ENCODE peak calls at places on chromosomes 2 and 18, in seven cellular contexts. R is CD8-positive, alpha-beta T cell; D is SJSA1; N is RWPE2; M is breast epithelium; F is lower lobe of right lung; E is sigmoid colon. B is an unnamed sample.

GRCh38 chr2:67318966-67319590 is 78.1 kb upstream of the ETAA1 start:
- DNase-seq in F (no peak), M (no peak), R (no peak), E (no peak), N (no peak), D (no peak), B (no peak)

GRCh38 chr2:238573065-238573778 is 146.5 kb downstream of the ASB1 start:
- DNase-seq in R (no peak), F (no peak), N (peak; percentile 38), M (no peak), E (no peak), D (no peak), B (no peak)

GRCh38 chr2:131105950-131106801 is 1.0 kb downstream of the PLEKHB2 start:
- DNase-seq in M (peak; percentile 57), D (peak; percentile 43), F (peak; percentile 58), R (no peak), E (no peak), N (no peak), B (peak; percentile 13)

GRCh38 chr2:12797815-12798214 is 81.1 kb downstream of the TRIB2 start:
- DNase-seq in E (no peak), R (no peak), F (no peak), M (no peak), D (peak; percentile 65), N (no peak), B (no peak)

GRCh38 chr2:57621984-57622383 is 424.6 kb upstream of the VRK2 start:
- DNase-seq in N (no peak), F (no peak), E (no peak), R (no peak), D (no peak), M (no peak), B (no peak)

GRCh38 chr2:18404708-18405107 is 155.7 kb downstream of the RDH14 start:
- DNase-seq in M (no peak), N (no peak), R (no peak), F (no peak), D (no peak), E (no peak), B (no peak)

GRCh38 chr2:62319061-62319460 is 123.1 kb downstream of the B3GNT2 start:
- DNase-seq in N (no peak), R (no peak), E (no peak), M (no peak), D (no peak), F (no peak), B (no peak)

GRCh38 chr2:205270689-205271088 is 411.6 kb upstream of the NRP2 start:
- DNase-seq in D (no peak), F (no peak), R (no peak), M (no peak), N (no peak), E (no peak), B (no peak)

GRCh38 chr2:10931710-10932255 is 20.0 kb downstream of the KCNF1 start:
- DNase-seq in R (no peak), E (no peak), N (no peak), M (no peak), F (no peak), D (no peak), B (no peak)

GRCh38 chr2:144707927-144708326 is 188.0 kb upstream of the ZEB2 start:
- DNase-seq in F (no peak), D (peak; percentile 93), R (no peak), N (no peak), E (no peak), M (no peak), B (no peak)

GRCh38 chr2:113966832-113967231 is 76.9 kb downstream of the ACTR3 start:
- DNase-seq in R (no peak), D (no peak), E (no peak), M (no peak), N (no peak), F (no peak), B (no peak)

GRCh38 chr2:208064220-208064951 is 39.1 kb upstream of the PLEKHM3 start:
- DNase-seq in M (no peak), E (no peak), R (no peak), N (no peak), F (no peak), D (peak; percentile 39), B (no peak)

GRCh38 chr2:25029183-25029554 is 12.7 kb upstream of the EFR3B start:
- DNase-seq in F (no peak), N (no peak), D (no peak), R (no peak), E (no peak), M (no peak), B (no peak)

GRCh38 chr2:7703048-7703447 is 785.8 kb downstream of the RNF144A start:
- DNase-seq in M (no peak), R (no peak), E (no peak), D (no peak), N (no peak), F (no peak), B (no peak)

GRCh38 chr2:23498941-23499340 is 114.0 kb downstream of the KLHL29 start:
- DNase-seq in M (no peak), N (no peak), D (no peak), F (no peak), R (no peak), E (no peak), B (no peak)

GRCh38 chr2:23495661-23496114 is 110.7 kb downstream of the KLHL29 start:
- DNase-seq in R (no peak), F (no peak), D (no peak), E (no peak), M (no peak), N (no peak), B (peak; percentile 16)

GRCh38 chr2:23497536-23497935 is 112.6 kb downstream of the KLHL29 start:
- DNase-seq in R (no peak), M (no peak), E (no peak), N (no peak), F (no peak), D (no peak), B (no peak)

GRCh38 chr2:23496456-23496855 is 111.5 kb downstream of the KLHL29 start:
- DNase-seq in N (no peak), D (no peak), R (no peak), F (no peak), M (no peak), E (no peak), B (no peak)

DNA sequence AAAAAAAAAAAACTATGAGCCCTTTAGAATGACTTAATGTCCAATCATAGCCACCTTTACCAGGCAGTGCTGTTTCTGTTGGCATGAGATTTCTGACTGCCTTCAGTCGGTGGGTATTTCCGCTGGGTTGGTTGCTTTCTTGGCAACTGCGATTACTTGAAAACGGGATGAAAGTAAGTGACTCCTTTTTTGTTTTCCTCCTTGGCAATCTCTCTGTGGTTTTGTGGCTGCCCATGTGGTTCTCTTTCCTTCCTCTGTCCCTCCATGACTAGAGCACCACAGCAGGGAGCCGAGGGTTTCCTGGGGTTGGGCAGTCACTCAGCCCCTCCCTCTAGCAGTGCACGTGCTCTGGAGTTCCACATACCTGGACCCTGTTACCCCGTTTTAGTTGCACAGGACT is 112.1 kb downstream of the KLHL29 start:
- DNase-seq in D (peak; percentile 19), R (no peak), M (no peak), F (no peak), E (no peak), N (no peak), B (no peak)
- H3K4me1 ChIP-seq in D (no peaks in the 10 kb centered on the region), R (peaks cover 23% of the 10 kb centered on the region), M (no peaks in the 10 kb centered on the region), F (peaks cover 33% of the 10 kb centered on the region), E (no peaks in the 10 kb centered on the region), N (peaks cover 12% of the 10 kb centered on the region), B (peaks cover 23% of the 10 kb centered on the region)

DNA sequence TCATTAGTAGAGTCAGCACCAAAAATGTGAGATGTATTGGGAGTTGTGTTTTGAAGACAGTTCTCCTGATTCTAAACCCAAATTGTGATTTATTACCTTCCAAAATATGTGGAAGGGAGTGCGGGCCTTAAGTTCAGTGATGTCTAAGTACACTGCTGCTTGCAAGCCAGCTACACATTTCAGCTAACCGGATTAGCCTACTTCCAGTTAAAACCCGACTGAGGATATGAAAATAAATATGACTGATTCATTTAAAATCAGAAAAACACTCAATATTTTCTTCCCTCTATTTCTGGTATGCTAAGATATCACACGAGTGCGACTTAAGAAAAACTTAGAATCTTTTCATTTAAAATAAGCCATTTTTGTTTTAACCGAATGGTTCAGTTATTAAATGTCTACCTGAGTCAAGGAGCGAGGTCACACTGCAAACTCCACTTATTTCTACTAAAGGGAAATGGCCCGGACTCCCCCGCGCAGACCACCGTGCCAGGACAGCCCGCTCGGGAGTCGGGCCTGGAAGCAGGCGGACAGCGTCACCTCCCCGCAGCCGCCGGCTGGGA is 811 bp downstream of the FHL2 start:
- DNase-seq in E (no peak), D (peak; percentile 51), F (no peak), N (no peak), M (no peak), R (no peak), B (no peak)
- H3K4me3 ChIP-seq in E (peak overlapping the region; percentile 79), D (peak overlapping the region; percentile 92), F (peak overlapping the region; percentile 57), N (peak overlapping the region; percentile 88), M (peak overlapping the region; percentile 75), R (peak overlapping the region; percentile 88), B (peak overlapping the region; percentile 74)

GRCh38 chr2:127721311-127721977 is 20.1 kb downstream of the SFT2D3 start:
- DNase-seq in F (no peak), M (no peak), D (peak; percentile 64), R (no peak), N (no peak), E (no peak), B (no peak)
- H3K36me3 ChIP-seq in F (peaks cover 77% of the 10 kb centered on the region), M (peaks cover 6% of the 10 kb centered on the region), D (peaks cover 67% of the 10 kb centered on the region), R (peaks cover 43% of the 10 kb centered on the region), N (peaks cover 88% of the 10 kb centered on the region), E (peaks cover 15% of the 10 kb centered on the region), B (peaks cover 52% of the 10 kb centered on the region)

GRCh38 chr2:164535280-164536025 is 85.8 kb downstream of the GRB14 start:
- DNase-seq in N (no peak), D (no peak), F (no peak), E (no peak), R (no peak), M (no peak), B (no peak)
- H3K4me1 ChIP-seq in N (no peaks in the 10 kb centered on the region), D (no peaks in the 10 kb centered on the region), F (no peaks in the 10 kb centered on the region), E (no peaks in the 10 kb centered on the region), R (no peaks in the 10 kb centered on the region), M (no peaks in the 10 kb centered on the region), B (no peaks in the 10 kb centered on the region)

GRCh38 chr18:48946329-48946835 is 4.4 kb downstream of the SMAD7 start:
- DNase-seq in M (no peak), N (no peak), D (peak; percentile 86), E (no peak), R (no peak), F (no peak), B (no peak)
- H3K4me3 ChIP-seq in M (peak overlapping the region; percentile 91), N (peak overlapping the region; percentile 79), D (peak overlapping the region; percentile 99), E (peak overlapping the region; percentile 91), R (no peak overlapping the region), F (peak overlapping the region; percentile 90), B (no peak overlapping the region)

DNA sequence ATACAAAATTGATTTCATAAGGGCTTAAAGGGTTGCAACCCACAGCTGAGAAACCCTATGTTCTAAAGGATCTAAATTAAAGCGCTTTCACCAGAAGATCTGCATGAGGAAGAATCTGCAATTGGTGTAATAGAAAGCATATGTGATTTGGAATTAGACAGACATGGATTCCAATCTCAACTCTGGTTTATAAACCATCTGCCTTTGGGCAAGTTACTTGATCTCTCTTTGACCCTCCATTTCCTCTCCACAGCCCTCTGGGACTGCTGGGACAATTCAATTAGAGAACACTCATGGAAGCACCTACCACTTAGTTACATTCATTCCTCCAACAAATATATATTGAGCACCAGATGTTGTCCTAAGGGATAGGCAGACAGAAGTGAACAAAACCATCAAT is 178.7 kb downstream of the ANTXR1 start:
- DNase-seq in F (no peak), D (no peak), E (no peak), M (no peak), R (no peak), N (no peak), B (no peak)
- H3K36me3 ChIP-seq in F (peaks cover 5% of the 10 kb centered on the region), D (peaks cover 38% of the 10 kb centered on the region), E (no peaks in the 10 kb centered on the region), M (no peaks in the 10 kb centered on the region), R (no peaks in the 10 kb centered on the region), N (peaks cover 11% of the 10 kb centered on the region), B (no peaks in the 10 kb centered on the region)